ENCODE peak calls at places on chromosomes 12 and 14, in four cellular contexts. A is naive thymus-derived CD8-positive, alpha-beta T cell; C is substantia nigra; V is iPS-NIHi11. H is an unnamed sample.

GRCh38 chr14:32593290-32593942 is 264.3 kb downstream of the AKAP6 start:
- DNase-seq in V (no peak), C (no peak), A (no peak), H (no peak)

GRCh38 chr14:56862843-56863242 is 52.6 kb upstream of the OTX2 start:
- DNase-seq in V (no peak), A (no peak), C (no peak), H (no peak)

GRCh38 chr12:40499856-40500255 is 192.4 kb upstream of the CNTN1 start:
- DNase-seq in V (no peak), C (no peak), A (no peak), H (no peak)

GRCh38 chr12:67456281-67456918 is 187.2 kb downstream of the CAND1 start:
- DNase-seq in A (no peak), C (no peak), V (no peak), H (peak; percentile 33)

GRCh38 chr14:101241807-101242278 is 319.5 kb upstream of the DIO3 start:
- DNase-seq in V (peak; percentile 65), A (no peak), C (no peak), H (no peak)

GRCh38 chr14:63245893-63246292 is 41.6 kb downstream of the RHOJ start:
- DNase-seq in V (no peak), A (no peak), C (no peak), H (no peak)

GRCh38 chr14:88551094-88551870 is 3.5 kb downstream of the PTPN21 start:
- DNase-seq in A (no peak), C (peak; percentile 69), V (peak; percentile 77), H (peak; percentile 77)

GRCh38 chr12:124175731-124176130 is 119.2 kb upstream of the RFLNA start:
- DNase-seq in C (no peak), V (no peak), A (no peak), H (no peak)

GRCh38 chr14:53148612-53149202 is 4.4 kb downstream of the DDHD1 start:
- DNase-seq in C (no peak), A (no peak), V (no peak), H (no peak)

GRCh38 chr14:104883681-104884361 is 18.8 kb downstream of the CEP170B start:
- DNase-seq in A (peak; percentile 40), C (no peak), V (peak; percentile 21), H (no peak)

GRCh38 chr14:24674204-24674970 is 40.4 kb upstream of the GZMB start:
- DNase-seq in V (no peak), C (no peak), A (peak; percentile 66), H (no peak)

GRCh38 chr14:20551606-20552005 is 9.2 kb downstream of the RNASE9 start:
- DNase-seq in C (no peak), A (no peak), V (no peak), H (no peak)

GRCh38 chr14:96027356-96028335 is 11.5 kb upstream of the C14orf132 start:
- DNase-seq in V (no peak), A (no peak), C (no peak), H (peak; percentile 44)

GRCh38 chr14:37197421-37198272 is at the start of gene MIPOL1:
- DNase-seq in A (no peak), C (peak; percentile 72), V (peak; percentile 88), H (peak; percentile 86)

GRCh38 chr12:60278209-60278608 is 682.4 kb downstream of the SLC16A7 start:
- DNase-seq in C (no peak), A (no peak), V (peak; percentile 6), H (peak; percentile 43)

GRCh38 chr14:57963071-57963470 is 97.2 kb upstream of the SLC35F4 start:
- DNase-seq in C (no peak), V (no peak), A (no peak), H (no peak)

GRCh38 chr14:36807727-36808126 is 146.1 kb downstream of the PAX9 start:
- DNase-seq in C (no peak), A (no peak), V (no peak), H (peak; percentile 21)

GRCh38 chr14:101248840-101249675 is 312.2 kb upstream of the DIO3 start:
- DNase-seq in C (no peak), A (peak; percentile 49), V (no peak), H (no peak)

GRCh38 chr12:107912421-107913004 is 138.0 kb downstream of the ASCL4 start:
- DNase-seq in A (peak; percentile 70), C (peak; percentile 30), V (peak; percentile 83), H (peak; percentile 81)

GRCh38 chr14:62064741-62065323 is 302.6 kb downstream of the SNAPC1 start:
- DNase-seq in A (no peak), V (no peak), C (no peak), H (no peak)

GRCh38 chr12:109714141-109714912 is 702 bp downstream of the FAM222A start:
- DNase-seq in V (peak; percentile 77), C (peak; percentile 56), A (peak; percentile 75), H (peak; percentile 92)

GRCh38 chr14:74571901-74572828 is 39.9 kb downstream of the LTBP2 start:
- DNase-seq in A (no peak), V (no peak), C (no peak), H (no peak)

GRCh38 chr14:49879683-49880204 is 13.1 kb upstream of the ARF6 start:
- DNase-seq in C (no peak), V (peak; percentile 65), A (peak; percentile 77), H (peak; percentile 63)

GRCh38 chr12:121190523-121191031 is 19.4 kb upstream of the P2RX4 start:
- DNase-seq in C (no peak), V (no peak), A (no peak), H (no peak)

GRCh38 chr12:19485240-19485639 is 45.9 kb downstream of the AEBP2 start:
- DNase-seq in V (no peak), C (no peak), A (no peak), H (no peak)

GRCh38 chr14:73477618-73478266 is 13.0 kb upstream of the RIOX1 start:
- DNase-seq in V (no peak), A (no peak), C (no peak), H (no peak)

GRCh38 chr12:82130763-82131162 is 227.4 kb downstream of the CCDC59 start:
- DNase-seq in V (no peak), C (no peak), A (no peak), H (no peak)

GRCh38 chr14:64762044-64763034 is 58.1 kb downstream of the PLEKHG3 start:
- DNase-seq in V (no peak), A (peak; percentile 57), C (peak; percentile 11), H (peak; percentile 53)

GRCh38 chr14:61493239-61493638 is 171.9 kb downstream of the PRKCH start:
- DNase-seq in V (no peak), A (no peak), C (no peak), H (no peak)

GRCh38 chr14:95314609-95315008 is 5.1 kb downstream of the CLMN start:
- DNase-seq in V (no peak), C (no peak), A (no peak), H (no peak)

GRCh38 chr12:94571556-94571955 is 78.8 kb downstream of the TMCC3 start:
- DNase-seq in V (no peak), A (no peak), C (no peak), H (no peak)

GRCh38 chr12:131959137-131959536 is 9.4 kb downstream of the EP400 start:
- DNase-seq in A (no peak), C (no peak), V (no peak), H (no peak)

H was measured in neural progenitor cell.